ENCODE peak calls at places on chromosome 6, in eight cellular contexts. M is A549, E is IMR-90, K is ovary, S is BE2C, R is heart right ventricle, J is brain microvascular endothelial cell, O is GM06990. N is an unnamed sample.

GRCh38 chr6:150314230-150315188 is 54.3 kb upstream of the IYD start:
- DNase-seq in J (no peak), E (no peak), S (no peak), M (no peak), O (no peak), K (no peak), R (no peak), N (no peak)

GRCh38 chr6:72937160-72937559 is 288.1 kb downstream of the KHDC1L start:
- DNase-seq in K (no peak), J (no peak), S (no peak), O (no peak), R (no peak), E (no peak), M (no peak), N (no peak)

GRCh38 chr6:155755452-155755851 is 299.8 kb upstream of the NOX3 start:
- DNase-seq in R (no peak), K (no peak), O (no peak), J (no peak), S (no peak), E (peak), M (no peak), N (no peak)

GRCh38 chr6:56370127-56370540 is 122.8 kb upstream of the COL21A1 start:
- DNase-seq in J (peak), E (no peak), R (peak), M (peak), K (no peak), S (peak), O (no peak), N (peak)

GRCh38 chr6:82589509-82590206 is 226.0 kb downstream of the TPBG start:
- DNase-seq in J (peak), S (peak), M (peak), K (no peak), E (peak), O (peak), R (no peak), N (peak)

GRCh38 chr6:37891072-37891471 is 71.5 kb downstream of the ZFAND3 start:
- DNase-seq in K (no peak), R (no peak), S (no peak), M (no peak), E (no peak), O (no peak), J (no peak), N (no peak)

GRCh38 chr6:75431379-75431778 is 62.2 kb downstream of the FILIP1 start:
- DNase-seq in S (no peak), O (no peak), R (peak), E (peak), M (no peak), J (peak), K (no peak), N (no peak)

GRCh38 chr6:145948878-145949613 is 15.1 kb downstream of the SHPRH start:
- DNase-seq in E (no peak), J (no peak), O (no peak), S (no peak), R (no peak), M (no peak), K (no peak), N (no peak)

GRCh38 chr6:34315780-34316179 is 67.0 kb upstream of the SMIM29 start:
- DNase-seq in E (no peak), J (no peak), M (no peak), R (no peak), O (peak), S (no peak), K (no peak), N (no peak)

DNA sequence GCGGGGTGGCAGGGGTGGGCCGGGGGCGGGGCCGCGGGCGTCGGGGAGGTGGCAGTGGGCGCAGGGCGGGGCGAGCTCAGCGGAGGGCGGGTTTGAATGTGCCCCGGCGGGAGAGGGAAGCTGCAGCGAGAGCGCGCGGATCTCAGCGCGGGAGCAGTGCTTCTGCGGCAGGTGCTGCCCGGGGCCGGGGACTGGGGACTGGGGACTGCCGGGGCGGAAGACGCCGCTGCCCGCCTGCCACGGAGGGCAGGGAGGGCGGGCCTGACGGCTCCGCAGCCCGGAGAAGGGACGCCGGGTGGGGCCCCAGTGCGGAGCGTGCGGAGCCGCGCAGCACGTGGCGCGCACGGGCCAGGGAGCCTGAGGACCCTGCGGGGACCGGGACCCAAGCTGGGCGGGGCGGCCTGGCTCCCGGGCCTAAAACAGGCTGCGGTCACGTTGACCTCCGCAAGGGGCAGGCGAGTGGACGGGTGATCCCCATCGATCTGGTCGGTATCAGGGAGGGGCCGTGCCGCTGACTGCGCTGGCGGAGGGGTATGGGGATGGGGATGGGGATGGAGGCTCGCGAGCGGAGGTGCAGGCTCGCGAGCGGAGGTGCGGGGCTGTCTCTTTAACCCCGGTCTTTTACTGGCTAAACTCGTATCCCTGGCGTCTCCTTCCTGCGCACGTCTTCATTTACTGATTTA is at the start of gene SLC29A1:
- DNase-seq in O (peak), E (peak), J (no peak), K (peak), R (peak), M (peak), S (peak), N (peak)
- TF ChIP-seq CTCF in O (no peak), E (no peak), J (peak), K (no peak), R (peak), M (no peak), S (no peak), N (no peak)

GRCh38 chr6:28399370-28400121 is at the start of gene ZSCAN12:
- DNase-seq in J (peak), O (peak), R (peak), S (peak), M (peak), K (peak), E (peak), N (peak)
- TF ChIP-seq CTCF in J (peak), O (peak), R (peak), S (peak), M (peak), K (peak), E (peak), N (no peak)

GRCh38 chr6:112502348-112503130 is 155.4 kb downstream of the RFPL4B start:
- DNase-seq in R (no peak), K (no peak), M (no peak), J (no peak), O (no peak), S (no peak), E (peak), N (peak)
- TF ChIP-seq CTCF in R (peak), K (peak), M (peak), J (peak), O (no peak), S (peak), E (peak), N (peak)

GRCh38 chr6:152206072-152206818 is 398.8 kb downstream of the ESR1 start:
- DNase-seq in K (no peak), M (peak), J (no peak), R (peak), O (no peak), E (peak), S (peak), N (peak)
- TF ChIP-seq CTCF in K (no peak), M (peak), J (peak), R (peak), O (peak), E (peak), S (peak), N (peak)

GRCh38 chr6:107419747-107420146 is 39.6 kb downstream of the PDSS2 start:
- DNase-seq in S (no peak), R (no peak), J (peak), K (no peak), E (no peak), O (no peak), M (no peak), N (no peak)
- TF ChIP-seq CTCF in S (no peak), R (no peak), J (no peak), K (no peak), E (no peak), O (no peak), M (no peak), N (no peak)

DNA sequence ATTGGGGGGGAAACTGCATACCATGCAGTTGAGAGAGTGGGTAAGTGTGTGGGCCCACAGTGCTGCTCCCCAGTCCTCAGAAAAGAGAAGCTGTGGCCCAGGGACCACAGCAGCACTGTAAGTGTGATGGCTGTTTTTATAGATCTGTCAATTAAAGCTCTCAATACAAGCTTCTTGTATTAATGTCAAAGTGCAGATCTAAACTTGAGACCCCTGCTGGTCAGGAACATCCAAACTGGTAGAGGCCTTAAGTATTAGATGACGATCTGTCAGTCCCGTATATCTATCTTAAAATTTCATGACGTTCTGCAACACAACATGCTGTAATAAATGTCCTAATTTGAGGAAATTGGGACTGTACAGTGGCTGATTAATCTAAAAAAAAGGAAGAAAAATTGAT is 74.8 kb downstream of the TULP4 start:
- DNase-seq in J (no peak), M (peak), S (no peak), R (no peak), O (no peak), K (no peak), E (no peak), N (no peak)
- TF ChIP-seq CTCF in J (peak), M (no peak), S (peak), R (peak), O (peak), K (no peak), E (peak), N (no peak)

GRCh38 chr6:5529015-5529414 is 267.7 kb downstream of the FARS2 start:
- DNase-seq in R (no peak), E (peak), S (no peak), M (no peak), O (no peak), J (no peak), K (no peak), N (no peak)
- TF ChIP-seq CTCF in R (no peak), E (no peak), S (no peak), M (no peak), O (no peak), J (no peak), K (no peak), N (no peak)

GRCh38 chr6:44399991-44400390 is 12.5 kb downstream of the CDC5L start:
- DNase-seq in J (no peak), R (no peak), E (no peak), M (no peak), S (no peak), K (no peak), O (no peak), N (no peak)

GRCh38 chr6:44395501-44395900 is 8.0 kb downstream of the CDC5L start:
- DNase-seq in R (no peak), O (no peak), S (no peak), J (no peak), E (no peak), K (no peak), M (no peak), N (no peak)

GRCh38 chr6:44400572-44400971 is 13.1 kb downstream of the CDC5L start:
- DNase-seq in K (no peak), R (no peak), J (no peak), M (no peak), E (no peak), S (no peak), O (no peak), N (no peak)

GRCh38 chr6:44396968-44397367 is 9.5 kb downstream of the CDC5L start:
- DNase-seq in K (no peak), S (no peak), R (no peak), O (no peak), M (no peak), J (no peak), E (no peak), N (no peak)

GRCh38 chr6:44397424-44398169 is 10.1 kb downstream of the CDC5L start:
- DNase-seq in E (no peak), S (peak), O (no peak), R (no peak), J (no peak), K (no peak), M (no peak), N (no peak)
- TF ChIP-seq CTCF in E (no peak), S (peak), O (no peak), R (no peak), J (peak), K (no peak), M (no peak), N (no peak)

GRCh38 chr6:18119236-18119635 is 3.2 kb downstream of the NHLRC1 start:
- DNase-seq in J (no peak), S (no peak), K (no peak), M (no peak), O (no peak), E (no peak), R (no peak), N (no peak)

GRCh38 chr6:18126116-18126515 is 3.6 kb upstream of the NHLRC1 start:
- DNase-seq in O (no peak), E (no peak), J (no peak), M (no peak), S (peak), R (no peak), K (no peak), N (no peak)

GRCh38 chr6:18118330-18118729 is 4.1 kb downstream of the NHLRC1 start:
- DNase-seq in O (no peak), E (no peak), R (no peak), M (no peak), K (no peak), S (no peak), J (no peak), N (no peak)

GRCh38 chr6:18122128-18123093 is at the start of gene NHLRC1:
- DNase-seq in E (peak), K (peak), S (peak), O (peak), R (peak), M (peak), J (peak), N (no peak)

DNA sequence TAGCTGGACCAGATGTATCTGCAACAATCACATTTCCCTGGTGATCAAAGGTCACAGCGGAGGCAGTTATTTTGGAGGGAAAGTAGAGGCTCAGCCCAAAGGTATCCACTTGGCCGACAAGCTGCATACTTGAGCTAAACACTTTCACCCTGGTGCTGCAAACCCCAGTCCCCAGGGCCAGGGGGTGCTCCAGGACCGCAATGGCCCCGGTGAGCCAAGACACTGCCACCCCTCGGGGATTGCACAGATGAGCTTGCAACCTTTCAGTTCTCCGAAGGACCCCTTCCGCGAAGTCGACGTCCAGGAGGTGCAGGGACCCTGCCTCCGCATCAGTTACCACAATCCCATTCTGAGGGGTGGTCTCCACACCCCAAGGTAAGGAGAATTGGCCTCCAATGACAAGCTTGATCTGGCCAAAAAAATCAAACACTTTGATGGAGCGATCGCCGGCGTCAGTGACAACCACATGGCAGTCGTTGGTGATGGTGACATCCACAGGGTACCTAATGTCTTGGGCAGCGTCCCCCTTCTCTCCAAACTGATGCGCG is 823 bp downstream of the NHLRC1 start:
- DNase-seq in M (no peak), E (no peak), O (peak), J (no peak), R (no peak), K (no peak), S (no peak), N (no peak)
- TF ChIP-seq CTCF in M (no peak), E (no peak), O (peak), J (no peak), R (no peak), K (no peak), S (peak), N (no peak)